ENCODE peak calls at places on chromosomes 1 and 21, in four cellular contexts. J is AG09309; I is CD8-positive, alpha-beta T cell; U is fibroblast of the aortic adventitia. H is an unnamed sample.

GRCh38 chr1:4600615-4601460 is 53.6 kb upstream of the AJAP1 start:
- DNase-seq in I (no peak), U (no peak), J (no peak), H (no peak)

GRCh38 chr1:23568608-23569383 is 9.5 kb upstream of the ID3 start:
- DNase-seq in I (no peak), J (no peak), U (no peak), H (no peak)

GRCh38 chr1:150642296-150642695 is 12.9 kb upstream of the ENSA start:
- DNase-seq in I (no peak), U (no peak), J (no peak), H (no peak)

GRCh38 chr1:173507205-173507846 is 30.2 kb downstream of the PRDX6 start:
- DNase-seq in U (peak), I (no peak), J (peak), H (peak)

GRCh38 chr1:68974447-68974846 is 477.6 kb upstream of the DEPDC1 start:
- DNase-seq in J (no peak), U (no peak), I (no peak), H (no peak)

GRCh38 chr1:98322966-98323365 is 338.6 kb upstream of the SNX7 start:
- DNase-seq in I (no peak), J (no peak), U (no peak), H (no peak)

GRCh38 chr1:62321438-62321837 is 2.2 kb upstream of the KANK4 start:
- DNase-seq in I (no peak), U (peak), J (peak), H (peak)

GRCh38 chr1:88847618-88848017 is 43.7 kb downstream of the GTF2B start:
- DNase-seq in J (no peak), I (no peak), U (no peak), H (no peak)

GRCh38 chr1:17059391-17060128 is 5.7 kb upstream of the SDHB start:
- DNase-seq in J (peak), U (peak), I (no peak), H (peak)

GRCh38 chr1:26302733-26303405 is 3.6 kb downstream of the UBXN11 start:
- DNase-seq in U (peak), J (no peak), I (no peak), H (no peak)

GRCh38 chr1:155892801-155893200 is 18.3 kb downstream of the RIT1 start:
- DNase-seq in U (peak), I (no peak), J (no peak), H (peak)

GRCh38 chr1:36706416-36706815 is 223.7 kb upstream of the CSF3R start:
- DNase-seq in J (no peak), I (no peak), U (no peak), H (no peak)

GRCh38 chr1:153190373-153190772 is 12.9 kb upstream of the LELP1 start:
- DNase-seq in I (no peak), J (no peak), U (no peak), H (no peak)

GRCh38 chr1:24870551-24871195 is 59.4 kb downstream of the RUNX3 start:
- DNase-seq in J (no peak), I (no peak), U (no peak), H (no peak)

GRCh38 chr1:17067465-17068245 is 13.8 kb upstream of the SDHB start:
- DNase-seq in U (no peak), J (no peak), I (no peak), H (no peak)

GRCh38 chr1:71089536-71090270 is 8.9 kb upstream of the ZRANB2 start:
- DNase-seq in J (peak), I (no peak), U (peak), H (no peak)

GRCh38 chr1:24289937-24290595 is 29.1 kb upstream of the GRHL3 start:
- DNase-seq in J (peak), I (no peak), U (peak), H (peak)

GRCh38 chr1:208242829-208243521 is 1.2 kb downstream of the PLXNA2 start:
- DNase-seq in I (no peak), J (no peak), U (no peak), H (no peak)

GRCh38 chr1:88357690-88358089 is 326.4 kb upstream of the PKN2 start:
- DNase-seq in I (no peak), J (no peak), U (no peak), H (no peak)

GRCh38 chr1:154481058-154481457 is 21.0 kb upstream of the TDRD10 start:
- DNase-seq in J (no peak), U (no peak), I (no peak), H (no peak)

GRCh38 chr1:243325305-243325890 is 69.6 kb downstream of the SDCCAG8 start:
- DNase-seq in J (peak), U (peak), I (no peak), H (peak)

GRCh38 chr1:54404939-54405880 is 984 bp downstream of the SSBP3 start:
- DNase-seq in I (no peak), J (no peak), U (no peak), H (no peak)

GRCh38 chr1:234841710-234842231 is 231.8 kb upstream of the IRF2BP2 start:
- DNase-seq in J (no peak), U (peak), I (no peak), H (no peak)

GRCh38 chr1:206924549-206925115 is 2.9 kb upstream of the FCMR start:
- DNase-seq in I (no peak), J (no peak), U (no peak), H (no peak)

GRCh38 chr1:247043406-247043805 is 35.2 kb downstream of the ZNF670 start:
- DNase-seq in I (no peak), U (no peak), J (no peak), H (no peak)

GRCh38 chr1:203507227-203507626 is 13.3 kb downstream of the OPTC start:
- DNase-seq in J (no peak), U (peak), I (no peak), H (no peak)

GRCh38 chr1:235221653-235222052 is 60.6 kb upstream of the RBM34 start:
- DNase-seq in I (no peak), U (no peak), J (no peak), H (no peak)

GRCh38 chr1:3365519-3366158 is 88.8 kb upstream of the ARHGEF16 start:
- DNase-seq in J (no peak), U (no peak), I (no peak), H (no peak)

GRCh38 chr1:173963477-173963876 is 46.4 kb upstream of the SERPINC1 start:
- DNase-seq in U (no peak), J (no peak), I (no peak), H (no peak)

GRCh38 chr1:30731806-30732276 is 8.5 kb upstream of the MATN1 start:
- DNase-seq in I (no peak), U (no peak), J (no peak), H (no peak)

GRCh38 chr1:17355898-17356297 is 16.1 kb upstream of the PADI6 start:
- DNase-seq in I (no peak), J (no peak), U (no peak), H (no peak)

GRCh38 chr1:53348491-53349368 is 20.9 kb upstream of the LRP8 start:
- DNase-seq in U (no peak), I (no peak), J (no peak), H (no peak)

GRCh38 chr1:53678507-53678906 is 60.5 kb downstream of the GLIS1 start:
- DNase-seq in I (no peak), J (no peak), U (peak), H (no peak)

DNA sequence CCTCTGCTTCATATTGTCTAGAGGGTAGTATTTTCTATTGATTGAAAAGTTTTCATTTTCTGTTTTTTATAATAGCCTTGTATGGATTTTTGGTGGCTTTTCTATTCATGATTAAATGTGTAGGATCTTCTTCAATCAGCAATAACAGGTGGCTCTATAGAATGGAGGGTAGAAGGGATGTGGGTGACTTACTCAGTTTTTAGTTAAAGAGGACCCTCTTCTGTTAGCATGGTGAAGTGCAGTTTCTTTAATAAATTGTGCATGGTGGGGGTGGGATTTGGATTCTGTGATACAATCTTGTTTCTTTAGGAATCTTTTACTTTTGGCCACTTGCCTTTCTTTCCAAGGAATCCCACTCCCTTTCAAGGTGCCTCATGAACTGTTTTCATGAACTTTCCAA is 64.7 kb downstream of the SLC35A3 start:
- DNase-seq in U (peak), I (no peak), J (no peak), H (no peak)
- TF ChIP-seq CTCF in U (peak), I (peak), J (peak), H (peak)

DNA sequence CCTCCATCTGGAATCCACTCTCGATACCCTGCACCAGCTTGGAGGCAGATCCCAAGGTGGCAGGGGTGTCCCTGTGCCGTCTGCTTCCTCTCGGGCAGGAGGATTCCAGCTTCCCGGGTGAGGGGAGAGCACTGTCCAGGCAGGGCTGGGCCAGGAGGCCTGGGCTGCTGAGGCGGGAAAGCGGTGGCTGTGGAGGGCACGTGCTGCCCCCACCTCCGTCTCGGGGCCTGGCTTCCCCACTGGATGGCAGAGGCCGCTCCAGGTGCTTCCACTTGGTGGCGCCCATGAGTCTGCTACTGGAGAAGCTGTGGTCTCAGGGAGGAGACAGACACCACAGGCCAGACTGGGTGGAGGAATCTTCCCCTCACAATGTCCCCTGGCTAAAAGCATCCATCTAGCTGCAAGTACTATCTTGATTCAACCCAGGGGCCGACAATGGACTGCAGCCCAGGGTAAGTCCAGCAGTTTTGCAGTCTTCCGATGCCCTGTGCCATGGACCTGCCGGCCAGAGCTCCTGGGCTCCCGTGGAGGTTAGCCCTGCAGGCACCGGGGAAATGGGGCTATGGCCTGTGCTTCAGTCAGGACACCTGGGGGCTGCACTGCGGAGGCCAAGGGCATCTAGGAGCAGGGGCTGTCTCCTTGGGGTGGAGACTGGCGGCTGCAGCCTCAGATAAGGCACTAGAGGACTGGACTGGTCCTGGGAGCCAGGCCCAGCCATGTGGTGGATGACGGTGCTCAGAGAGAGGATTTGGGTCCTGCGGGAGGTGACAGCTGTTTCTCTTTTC is 41.3 kb upstream of the EIF4G3 start:
- DNase-seq in U (peak), I (no peak), J (no peak), H (no peak)
- TF ChIP-seq CTCF in U (peak), I (no peak), J (peak), H (peak)

DNA sequence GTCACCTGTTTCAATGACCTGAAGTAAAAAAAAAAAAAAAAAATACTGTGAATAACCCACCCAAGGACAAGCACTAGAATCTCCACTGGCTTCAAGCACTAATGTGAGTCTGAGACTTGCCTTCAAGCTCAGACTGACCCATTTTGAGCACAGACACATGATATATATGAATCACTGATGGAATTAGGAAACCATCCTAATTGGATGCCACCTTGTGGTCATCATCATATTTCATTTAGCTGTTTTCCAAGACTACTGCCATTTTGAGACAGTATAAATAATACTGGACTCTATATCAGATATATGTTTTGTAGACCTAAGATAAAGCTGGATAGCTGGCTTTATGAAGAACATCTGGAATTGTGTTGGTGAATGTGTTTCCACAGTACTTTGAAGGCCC is 1232.0 kb downstream of the KCNT2 start:
- DNase-seq in J (no peak), U (no peak), I (no peak), H (no peak)
- TF ChIP-seq CTCF in J (no peak), U (no peak), I (no peak), H (no peak)

GRCh38 chr1:10561955-10562354 is 87.2 kb downstream of the PEX14 start:
- DNase-seq in J (no peak), I (no peak), U (no peak), H (no peak)
- TF ChIP-seq CTCF in J (peak), I (no peak), U (peak), H (no peak)

GRCh38 chr1:186244825-186245224 is 130.2 kb downstream of the TPR start:
- DNase-seq in J (no peak), I (no peak), U (peak), H (no peak)
- TF ChIP-seq CTCF in J (no peak), I (no peak), U (peak), H (no peak)

DNA sequence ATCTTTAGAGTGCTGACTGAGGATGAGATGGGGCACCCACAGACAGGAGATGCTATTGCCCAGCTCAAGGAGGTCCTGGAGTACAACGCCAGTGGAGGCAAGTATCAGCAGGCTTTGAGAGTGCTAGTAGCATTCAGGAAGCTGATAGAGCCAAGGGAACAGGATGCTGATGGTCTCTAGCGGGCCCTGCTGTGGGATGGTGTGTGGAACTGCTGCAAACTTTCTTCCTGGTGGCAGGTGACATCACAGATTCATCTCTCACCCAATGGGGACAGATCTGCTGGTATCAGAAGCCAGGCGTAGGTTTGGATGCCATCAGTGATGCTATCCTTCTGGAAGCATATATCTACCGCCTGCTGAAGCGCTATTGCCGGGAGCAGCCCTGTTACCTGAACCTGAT is 609.8 kb upstream of the NCAM2 start:
- DNase-seq in J (no peak), U (no peak), I (no peak), H (no peak)
- TF ChIP-seq CTCF in J (no peak), U (no peak), I (no peak), H (no peak)

GRCh38 chr1:229158317-229159294 is 112.3 kb upstream of the RAB4A start:
- DNase-seq in J (no peak), I (no peak), U (no peak), H (no peak)

GRCh38 chr1:229159668-229160544 is 111.0 kb upstream of the RAB4A start:
- DNase-seq in I (no peak), U (no peak), J (no peak), H (no peak)

GRCh38 chr1:229155472-229155871 is 115.4 kb upstream of the RAB4A start:
- DNase-seq in U (no peak), J (no peak), I (no peak), H (no peak)

GRCh38 chr1:229153955-229154548 is 116.9 kb upstream of the RAB4A start:
- DNase-seq in I (no peak), U (no peak), J (no peak), H (no peak)

GRCh38 chr1:229156819-229157218 is 114.1 kb upstream of the RAB4A start:
- DNase-seq in J (no peak), U (peak), I (no peak), H (no peak)
- TF ChIP-seq CTCF in J (no peak), U (peak), I (no peak), H (peak)

H was measured in AG09319.